ENCODE peak calls at places on chromosomes 12 and 14, in nine cellular contexts. One of them, this sample, is unnamed.

GRCh38 chr12:13097526-13097925 is 5.9 kb downstream of the GSG1 start:
- DNase-seq in GM23248: peak; percentile 69
- DNase-seq in PC-3: peak; percentile 21
- DNase-seq in MM.1S: peak; percentile 54
- DNase-seq in HCT116: no peak
- DNase-seq in OCI-LY7: no peak
- DNase-seq in neural progenitor cell: no peak
- DNase-seq in SK-N-SH: no peak
- DNase-seq in hepatocyte: no peak
- DNase-seq in this sample: no peak

GRCh38 chr14:73269729-73270651 is 32.7 kb downstream of the PAPLN start:
- DNase-seq in GM23248: no peak
- DNase-seq in PC-3: no peak
- DNase-seq in MM.1S: no peak
- DNase-seq in HCT116: no peak
- DNase-seq in OCI-LY7: peak; percentile 73
- DNase-seq in neural progenitor cell: peak; percentile 53
- DNase-seq in SK-N-SH: peak; percentile 34
- DNase-seq in hepatocyte: peak; percentile 43
- DNase-seq in this sample: peak; percentile 78

GRCh38 chr12:22262309-22262708 is 72.2 kb downstream of the ST8SIA1 start:
- DNase-seq in GM23248: no peak
- DNase-seq in PC-3: no peak
- DNase-seq in MM.1S: no peak
- DNase-seq in HCT116: no peak
- DNase-seq in OCI-LY7: no peak
- DNase-seq in neural progenitor cell: peak; percentile 51
- DNase-seq in SK-N-SH: no peak
- DNase-seq in hepatocyte: no peak
- DNase-seq in this sample: peak; percentile 49

GRCh38 chr12:124191024-124191359 is 103.9 kb upstream of the RFLNA start:
- DNase-seq in GM23248: peak; percentile 14
- DNase-seq in PC-3: peak; percentile 21
- DNase-seq in MM.1S: no peak
- DNase-seq in HCT116: peak; percentile 26
- DNase-seq in OCI-LY7: peak; percentile 19
- DNase-seq in neural progenitor cell: peak; percentile 23
- DNase-seq in SK-N-SH: peak; percentile 40
- DNase-seq in hepatocyte: no peak
- DNase-seq in this sample: peak; percentile 54

GRCh38 chr12:118377005-118377890 is 893 bp downstream of the SUDS3 start:
- DNase-seq in GM23248: peak; percentile 34
- DNase-seq in PC-3: peak; percentile 25
- DNase-seq in MM.1S: peak; percentile 8
- DNase-seq in HCT116: no peak
- DNase-seq in OCI-LY7: peak; percentile 53
- DNase-seq in neural progenitor cell: peak; percentile 2
- DNase-seq in SK-N-SH: peak; percentile 23
- DNase-seq in hepatocyte: peak; percentile 10
- DNase-seq in this sample: peak; percentile 15

GRCh38 chr12:47779301-47779942 is 6.4 kb downstream of the SLC48A1 start:
- DNase-seq in GM23248: peak; percentile 84
- DNase-seq in PC-3: peak; percentile 94
- DNase-seq in MM.1S: peak; percentile 90
- DNase-seq in HCT116: peak; percentile 61
- DNase-seq in OCI-LY7: peak; percentile 89
- DNase-seq in neural progenitor cell: peak; percentile 90
- DNase-seq in SK-N-SH: peak; percentile 88
- DNase-seq in hepatocyte: peak; percentile 91
- DNase-seq in this sample: peak; percentile 97

GRCh38 chr12:87155616-87156015 is 873.6 kb downstream of the C12orf50 start:
- DNase-seq in GM23248: peak; percentile 72
- DNase-seq in PC-3: peak; percentile 39
- DNase-seq in MM.1S: no peak
- DNase-seq in HCT116: no peak
- DNase-seq in OCI-LY7: no peak
- DNase-seq in neural progenitor cell: no peak
- DNase-seq in SK-N-SH: no peak
- DNase-seq in hepatocyte: no peak
- DNase-seq in this sample: no peak

GRCh38 chr12:26629864-26630263 is 203.1 kb downstream of the ITPR2 start:
- DNase-seq in GM23248: peak; percentile 44
- DNase-seq in PC-3: peak; percentile 41
- DNase-seq in MM.1S: no peak
- DNase-seq in HCT116: no peak
- DNase-seq in OCI-LY7: no peak
- DNase-seq in neural progenitor cell: peak; percentile 30
- DNase-seq in SK-N-SH: no peak
- DNase-seq in hepatocyte: no peak
- DNase-seq in this sample: no peak

GRCh38 chr12:114799574-114800487 is 115.9 kb upstream of the TBX3 start:
- DNase-seq in GM23248: peak; percentile 32
- DNase-seq in PC-3: no peak
- DNase-seq in MM.1S: no peak
- DNase-seq in HCT116: peak; percentile 58
- DNase-seq in OCI-LY7: no peak
- DNase-seq in neural progenitor cell: peak; percentile 71
- DNase-seq in SK-N-SH: no peak
- DNase-seq in hepatocyte: peak; percentile 80
- DNase-seq in this sample: no peak

GRCh38 chr12:90940872-90941499 is 14.0 kb downstream of the CCER1 start:
- DNase-seq in GM23248: peak; percentile 76
- DNase-seq in PC-3: peak; percentile 78
- DNase-seq in MM.1S: peak; percentile 64
- DNase-seq in HCT116: peak; percentile 55
- DNase-seq in OCI-LY7: peak; percentile 45
- DNase-seq in neural progenitor cell: peak; percentile 55
- DNase-seq in SK-N-SH: peak; percentile 32
- DNase-seq in hepatocyte: peak; percentile 73
- DNase-seq in this sample: peak; percentile 65

GRCh38 chr12:50248406-50248805 is 34.9 kb downstream of the LIMA1 start:
- DNase-seq in GM23248: no peak
- DNase-seq in PC-3: no peak
- DNase-seq in MM.1S: no peak
- DNase-seq in HCT116: no peak
- DNase-seq in OCI-LY7: no peak
- DNase-seq in neural progenitor cell: no peak
- DNase-seq in SK-N-SH: no peak
- DNase-seq in hepatocyte: no peak
- DNase-seq in this sample: no peak

GRCh38 chr12:120887253-120888043 is 16.7 kb downstream of the SPPL3 start:
- DNase-seq in GM23248: no peak
- DNase-seq in PC-3: no peak
- DNase-seq in MM.1S: peak; percentile 12
- DNase-seq in HCT116: no peak
- DNase-seq in OCI-LY7: no peak
- DNase-seq in neural progenitor cell: no peak
- DNase-seq in SK-N-SH: no peak
- DNase-seq in hepatocyte: no peak
- DNase-seq in this sample: no peak

GRCh38 chr14:73245401-73246325 is 8.4 kb downstream of the PAPLN start:
- DNase-seq in GM23248: no peak
- DNase-seq in PC-3: no peak
- DNase-seq in MM.1S: no peak
- DNase-seq in HCT116: no peak
- DNase-seq in OCI-LY7: peak; percentile 79
- DNase-seq in neural progenitor cell: peak; percentile 40
- DNase-seq in SK-N-SH: peak; percentile 16
- DNase-seq in hepatocyte: peak; percentile 76
- DNase-seq in this sample: peak; percentile 86

GRCh38 chr12:79895804-79896203 is 39.1 kb downstream of the PPP1R12A start:
- DNase-seq in GM23248: no peak
- DNase-seq in PC-3: no peak
- DNase-seq in MM.1S: no peak
- DNase-seq in HCT116: no peak
- DNase-seq in OCI-LY7: no peak
- DNase-seq in neural progenitor cell: no peak
- DNase-seq in SK-N-SH: no peak
- DNase-seq in hepatocyte: no peak
- DNase-seq in this sample: no peak

DNA sequence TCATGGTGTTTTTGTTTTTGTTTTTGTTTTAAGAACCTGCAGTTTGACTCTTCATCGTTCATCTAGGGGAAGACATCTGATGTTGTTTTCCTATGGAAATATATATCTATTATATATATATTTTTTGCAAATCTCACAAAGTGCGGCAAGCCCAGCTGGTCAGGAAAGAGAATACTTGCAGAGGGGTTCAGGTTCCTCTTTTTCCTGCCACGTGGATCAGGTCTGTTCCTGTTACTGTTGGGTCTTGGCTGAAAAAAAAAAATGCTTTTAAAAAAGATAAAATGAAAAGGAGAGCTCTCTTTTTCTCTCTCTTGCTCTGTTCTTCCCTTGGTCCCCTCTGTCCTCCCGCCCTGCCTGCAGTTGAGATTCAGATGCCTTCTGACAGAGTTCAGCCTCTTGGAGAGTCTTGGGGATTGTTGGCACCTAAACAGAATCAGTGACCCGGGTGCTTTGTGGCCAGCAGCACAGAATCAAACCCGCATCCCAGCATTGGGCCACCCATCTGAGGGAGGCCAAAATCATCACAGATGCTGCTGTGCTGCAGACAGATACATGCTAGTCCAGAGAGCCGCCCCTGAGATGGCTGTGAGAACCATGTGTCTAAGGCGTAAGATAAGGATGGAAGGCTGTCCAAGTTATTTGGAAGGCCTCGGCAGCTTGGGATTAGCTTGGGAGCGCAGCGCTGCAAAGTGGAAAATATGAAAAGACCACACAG is 179.2 kb upstream of the BCL2L14 start:
- DNase-seq in GM23248: no peak
- DNase-seq in PC-3: no peak
- DNase-seq in MM.1S: no peak
- DNase-seq in HCT116: no peak
- DNase-seq in OCI-LY7: peak; percentile 74
- DNase-seq in neural progenitor cell: no peak
- DNase-seq in SK-N-SH: no peak
- DNase-seq in hepatocyte: no peak
- DNase-seq in this sample: no peak
- TF ChIP-seq EZH2phosphoT487 in GM23248: no peak
- TF ChIP-seq EZH2phosphoT487 in PC-3: no peak
- TF ChIP-seq EZH2phosphoT487 in MM.1S: no peak
- TF ChIP-seq EZH2phosphoT487 in HCT116: no peak
- TF ChIP-seq EZH2phosphoT487 in OCI-LY7: no peak
- TF ChIP-seq EZH2phosphoT487 in neural progenitor cell: no peak
- TF ChIP-seq EZH2phosphoT487 in SK-N-SH: no peak
- TF ChIP-seq EZH2phosphoT487 in hepatocyte: no peak
- TF ChIP-seq EZH2phosphoT487 in this sample: no peak

GRCh38 chr12:43551271-43551970 is 582 bp downstream of the ADAMTS20 start:
- DNase-seq in GM23248: peak; percentile 2
- DNase-seq in PC-3: no peak
- DNase-seq in MM.1S: no peak
- DNase-seq in HCT116: no peak
- DNase-seq in OCI-LY7: no peak
- DNase-seq in neural progenitor cell: peak; percentile 67
- DNase-seq in SK-N-SH: peak; percentile 70
- DNase-seq in hepatocyte: peak; percentile 28
- DNase-seq in this sample: peak; percentile 63
- TF ChIP-seq EZH2phosphoT487 in GM23248: no peak
- TF ChIP-seq EZH2phosphoT487 in PC-3: no peak
- TF ChIP-seq EZH2phosphoT487 in MM.1S: no peak
- TF ChIP-seq EZH2phosphoT487 in HCT116: no peak
- TF ChIP-seq EZH2phosphoT487 in OCI-LY7: no peak
- TF ChIP-seq EZH2phosphoT487 in neural progenitor cell: peak; percentile 11
- TF ChIP-seq EZH2phosphoT487 in SK-N-SH: no peak
- TF ChIP-seq EZH2phosphoT487 in hepatocyte: no peak
- TF ChIP-seq EZH2phosphoT487 in this sample: no peak

GRCh38 chr12:69042970-69043369 is 110.0 kb upstream of the CPM start:
- DNase-seq in GM23248: no peak
- DNase-seq in PC-3: no peak
- DNase-seq in MM.1S: no peak
- DNase-seq in HCT116: no peak
- DNase-seq in OCI-LY7: no peak
- DNase-seq in neural progenitor cell: no peak
- DNase-seq in SK-N-SH: no peak
- DNase-seq in hepatocyte: no peak
- DNase-seq in this sample: no peak

GRCh38 chr12:69036533-69036932 is 103.6 kb upstream of the CPM start:
- DNase-seq in GM23248: no peak
- DNase-seq in PC-3: no peak
- DNase-seq in MM.1S: no peak
- DNase-seq in HCT116: no peak
- DNase-seq in OCI-LY7: no peak
- DNase-seq in neural progenitor cell: no peak
- DNase-seq in SK-N-SH: no peak
- DNase-seq in hepatocyte: no peak
- DNase-seq in this sample: no peak

GRCh38 chr12:69042557-69042956 is 109.6 kb upstream of the CPM start:
- DNase-seq in GM23248: no peak
- DNase-seq in PC-3: no peak
- DNase-seq in MM.1S: no peak
- DNase-seq in HCT116: no peak
- DNase-seq in OCI-LY7: no peak
- DNase-seq in neural progenitor cell: no peak
- DNase-seq in SK-N-SH: no peak
- DNase-seq in hepatocyte: no peak
- DNase-seq in this sample: no peak

GRCh38 chr12:69036999-69037398 is 104.0 kb upstream of the CPM start:
- DNase-seq in GM23248: no peak
- DNase-seq in PC-3: no peak
- DNase-seq in MM.1S: no peak
- DNase-seq in HCT116: no peak
- DNase-seq in OCI-LY7: no peak
- DNase-seq in neural progenitor cell: no peak
- DNase-seq in SK-N-SH: no peak
- DNase-seq in hepatocyte: no peak
- DNase-seq in this sample: no peak

DNA sequence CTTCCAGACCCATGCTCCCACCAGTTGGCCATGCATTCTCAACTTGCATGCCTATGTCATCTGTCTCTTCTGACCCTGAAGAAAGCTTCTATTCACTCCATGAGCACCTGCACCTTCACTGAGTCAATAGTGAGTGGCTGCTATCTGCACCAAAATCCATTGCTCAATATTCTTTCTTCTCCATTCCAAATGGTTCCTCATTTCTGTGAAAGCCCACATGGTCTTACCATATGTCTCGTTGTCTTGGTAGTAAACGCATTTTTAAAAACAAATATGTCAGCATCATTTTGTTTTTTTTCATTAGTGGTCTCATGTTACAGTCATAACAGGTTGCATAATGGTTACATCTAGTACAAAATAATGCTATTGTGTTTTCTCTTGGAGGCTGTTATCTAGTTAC is 106.9 kb upstream of the CPM start:
- DNase-seq in GM23248: no peak
- DNase-seq in PC-3: no peak
- DNase-seq in MM.1S: no peak
- DNase-seq in HCT116: no peak
- DNase-seq in OCI-LY7: no peak
- DNase-seq in neural progenitor cell: no peak
- DNase-seq in SK-N-SH: no peak
- DNase-seq in hepatocyte: no peak
- DNase-seq in this sample: no peak
- TF ChIP-seq EZH2phosphoT487 in GM23248: no peak
- TF ChIP-seq EZH2phosphoT487 in PC-3: no peak
- TF ChIP-seq EZH2phosphoT487 in MM.1S: no peak
- TF ChIP-seq EZH2phosphoT487 in HCT116: no peak
- TF ChIP-seq EZH2phosphoT487 in OCI-LY7: no peak
- TF ChIP-seq EZH2phosphoT487 in neural progenitor cell: no peak
- TF ChIP-seq EZH2phosphoT487 in SK-N-SH: no peak
- TF ChIP-seq EZH2phosphoT487 in hepatocyte: no peak
- TF ChIP-seq EZH2phosphoT487 in this sample: no peak

GRCh38 chr12:92648242-92649031 is 54.4 kb upstream of the PLEKHG7 start:
- DNase-seq in GM23248: peak; percentile 40
- DNase-seq in PC-3: peak; percentile 54
- DNase-seq in MM.1S: peak; percentile 59
- DNase-seq in HCT116: no peak
- DNase-seq in OCI-LY7: no peak
- DNase-seq in neural progenitor cell: peak; percentile 10
- DNase-seq in SK-N-SH: no peak
- DNase-seq in hepatocyte: no peak
- DNase-seq in this sample: peak; percentile 23
- TF ChIP-seq EZH2phosphoT487 in GM23248: no peak
- TF ChIP-seq EZH2phosphoT487 in PC-3: no peak
- TF ChIP-seq EZH2phosphoT487 in MM.1S: no peak
- TF ChIP-seq EZH2phosphoT487 in HCT116: no peak
- TF ChIP-seq EZH2phosphoT487 in OCI-LY7: no peak
- TF ChIP-seq EZH2phosphoT487 in neural progenitor cell: no peak
- TF ChIP-seq EZH2phosphoT487 in SK-N-SH: no peak
- TF ChIP-seq EZH2phosphoT487 in hepatocyte: no peak
- TF ChIP-seq EZH2phosphoT487 in this sample: no peak

This sample was measured in GM23338.